ENCODE peak calls at places on chromosomes 1 and 21, in four cellular contexts. G is B cell, J is A549, A is WTC11. F is an unnamed sample.
A peak's percentile ranks its signal among the peaks of the same experiment; 100 is the strongest.

GRCh38 chr1:82565146-82565545 is 764.4 kb downstream of the ADGRL2 start:
- DNase-seq in J (no peak), A (no peak), G (no peak), F (no peak)

GRCh38 chr1:1291611-1292441 is 11.6 kb downstream of the SCNN1D start:
- DNase-seq in G (peak; percentile 82), J (no peak), A (peak; percentile 85), F (peak; percentile 87)

GRCh38 chr21:36104306-36105300 is 30.3 kb upstream of the CBR3 start:
- DNase-seq in G (peak; percentile 69), A (peak; percentile 88), J (no peak), F (no peak)

GRCh38 chr21:28516996-28517592 is 475.6 kb downstream of the LTN1 start:
- DNase-seq in G (peak; percentile 65), A (peak; percentile 88), J (peak; percentile 2), F (peak; percentile 43)

GRCh38 chr1:203371288-203371687 is 20.4 kb upstream of the FMOD start:
- DNase-seq in A (no peak), G (no peak), J (no peak), F (no peak)

GRCh38 chr1:52976183-52977035 is 49.3 kb downstream of the SCP2 start:
- DNase-seq in J (no peak), G (no peak), A (peak; percentile 70), F (no peak)

GRCh38 chr1:215022723-215023122 is 59.8 kb upstream of the KCNK2 start:
- DNase-seq in G (no peak), A (no peak), J (no peak), F (no peak)

GRCh38 chr1:53046930-53047329 is 15.1 kb upstream of the PODN start:
- DNase-seq in G (no peak), J (no peak), A (no peak), F (no peak)

GRCh38 chr1:111275079-111275478 is 15.6 kb upstream of the CHIA start:
- DNase-seq in G (no peak), J (no peak), A (no peak), F (peak; percentile 18)

GRCh38 chr1:2204384-2205190 is 10.0 kb upstream of the FAAP20 start:
- DNase-seq in G (peak; percentile 88), J (no peak), A (peak; percentile 90), F (peak; percentile 97)

GRCh38 chr1:51491166-51491981 is 27.7 kb downstream of the EPS15 start:
- DNase-seq in J (no peak), A (no peak), G (peak; percentile 55), F (peak; percentile 27)

GRCh38 chr1:237962985-237963384 is 72.3 kb upstream of the ZP4 start:
- DNase-seq in A (no peak), G (no peak), J (no peak), F (no peak)

GRCh38 chr1:170790175-170790574 is 126.2 kb downstream of the PRRX1 start:
- DNase-seq in G (no peak), J (no peak), A (no peak), F (no peak)

GRCh38 chr1:26799479-26800133 is 11.9 kb downstream of the PIGV start:
- DNase-seq in A (no peak), J (no peak), G (no peak), F (no peak)

GRCh38 chr21:43203523-43204080 is 34.8 kb downstream of the CRYAA start:
- DNase-seq in J (no peak), G (no peak), A (peak; percentile 5), F (no peak)

GRCh38 chr21:33975548-33976081 is 60.0 kb upstream of the ATP5PO start:
- DNase-seq in G (peak; percentile 42), J (no peak), A (no peak), F (peak; percentile 77)

GRCh38 chr1:164735315-164736052 is 176.5 kb downstream of the PBX1 start:
- DNase-seq in A (no peak), J (no peak), G (no peak), F (no peak)

GRCh38 chr1:181356505-181357340 is 126.6 kb upstream of the CACNA1E start:
- DNase-seq in G (no peak), A (no peak), J (no peak), F (no peak)

GRCh38 chr21:17257784-17258183 is 255.1 kb upstream of the CXADR start:
- DNase-seq in J (no peak), A (no peak), G (no peak), F (no peak)

GRCh38 chr1:184567648-184568047 is 180.8 kb downstream of the C1orf21 start:
- DNase-seq in G (no peak), A (no peak), J (no peak), F (no peak)

GRCh38 chr1:88104234-88104633 is 579.8 kb upstream of the PKN2 start:
- DNase-seq in G (no peak), J (no peak), A (no peak), F (no peak)

GRCh38 chr1:20574686-20575543 is 14.0 kb upstream of the CDA start:
- DNase-seq in J (peak; percentile 80), A (peak; percentile 90), G (peak; percentile 43), F (peak; percentile 87)

GRCh38 chr21:38805282-38806152 is at the start of gene ETS2:
- DNase-seq in J (peak; percentile 56), A (peak; percentile 81), G (peak; percentile 63), F (peak; percentile 91)
- TF ChIP-seq CTCF in J (no peak), A (no peak), G (no peak), F (no peak)

GRCh38 chr1:28540651-28541050 is 12.2 kb upstream of the TRNAU1AP start:
- DNase-seq in G (no peak), A (no peak), J (no peak), F (no peak)
- TF ChIP-seq CTCF in G (no peak), A (no peak), J (no peak), F (no peak)

DNA sequence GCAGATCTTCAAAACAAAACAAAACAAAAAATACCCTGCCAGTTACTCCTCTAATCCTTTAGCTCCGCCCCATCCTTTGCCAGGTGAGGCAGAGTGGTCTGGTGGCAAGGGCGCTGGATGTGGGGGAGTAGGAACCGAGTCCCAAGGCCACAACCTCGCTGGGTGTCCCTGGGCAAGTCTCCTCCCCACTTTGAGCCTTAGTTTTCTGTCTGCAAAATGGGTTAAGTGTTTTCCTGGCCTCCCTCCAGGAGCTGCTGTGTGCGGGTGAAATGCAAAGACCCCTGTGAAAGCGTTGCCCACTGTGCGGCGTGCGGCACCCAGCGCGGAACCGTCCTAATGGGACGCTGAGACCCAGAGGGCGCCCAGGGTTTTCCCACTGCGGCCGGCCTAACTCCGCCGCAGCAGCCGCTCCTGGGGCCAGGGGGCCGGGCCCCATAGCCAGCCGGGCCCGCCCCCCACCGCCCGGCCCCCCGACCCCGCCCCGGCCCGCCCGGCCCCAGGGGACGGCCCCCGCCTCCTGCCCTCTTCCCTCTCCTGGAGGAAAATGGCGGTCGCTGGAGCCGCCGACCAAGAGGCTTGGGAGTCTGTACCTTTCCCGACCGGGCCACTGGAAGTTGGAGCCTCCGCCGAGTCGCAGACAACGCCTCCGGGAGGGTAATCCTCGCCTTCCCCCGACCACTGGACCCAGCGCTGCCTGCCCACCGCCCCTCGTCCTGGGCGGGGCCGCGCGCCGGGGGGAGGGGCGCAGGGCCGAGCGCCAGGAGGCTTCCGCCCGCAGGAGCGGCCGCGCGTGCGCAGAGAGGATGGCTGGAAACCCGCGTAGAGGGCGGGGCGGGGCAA is at the start of the genes ERMAP and SVBP:
- DNase-seq in A (peak; percentile 91), G (peak; percentile 98), J (peak; percentile 60), F (peak; percentile 98)
- TF ChIP-seq CTCF in A (no peak), G (no peak), J (no peak), F (no peak)

DNA sequence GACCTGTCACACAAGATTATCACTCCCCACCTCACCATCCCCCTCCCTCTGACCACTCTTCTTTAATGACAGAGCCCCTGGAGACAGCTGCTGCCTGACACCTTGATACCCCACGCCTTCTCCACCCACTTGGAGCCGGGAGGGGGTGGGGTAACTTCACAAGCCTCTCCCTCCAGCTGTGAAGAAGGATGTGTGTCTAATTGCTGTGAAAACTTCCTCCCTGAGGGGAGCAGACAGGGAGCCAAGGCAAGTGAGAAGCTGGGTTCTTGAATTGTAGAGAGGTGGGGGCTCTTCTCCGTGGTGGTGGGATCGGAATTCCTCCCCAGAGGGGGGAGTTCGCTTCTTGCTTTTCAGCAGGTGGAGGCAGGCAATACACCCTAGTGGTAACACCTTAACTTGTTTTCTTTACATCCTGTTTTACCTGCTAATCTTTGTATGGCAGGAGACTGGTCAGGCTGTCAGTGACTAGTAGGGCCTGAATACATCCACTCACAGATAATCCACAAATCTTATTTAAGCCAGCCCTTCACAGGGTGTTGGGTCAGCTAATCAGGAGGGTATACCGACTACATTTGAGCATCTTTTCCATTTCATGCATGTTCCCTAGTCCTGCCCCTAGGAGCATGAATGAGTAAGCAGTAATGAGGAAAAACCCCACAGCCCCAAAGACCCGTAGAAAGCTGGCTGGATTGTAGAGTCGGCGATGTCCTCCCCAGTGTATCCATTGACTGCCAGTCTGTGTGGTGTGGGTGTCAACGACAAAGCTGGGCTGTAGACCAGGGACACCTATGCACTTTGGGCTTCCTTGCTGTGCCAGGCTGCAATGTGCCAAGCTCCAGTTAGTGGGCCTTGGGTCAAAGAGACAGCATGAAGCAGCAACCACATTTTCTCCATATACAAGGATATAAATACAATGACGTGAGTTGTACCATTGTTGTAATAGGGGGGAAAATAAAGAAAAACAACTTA is 57.3 kb downstream of the NFASC start:
- DNase-seq in G (no peak), J (no peak), A (peak; percentile 40), F (no peak)
- TF ChIP-seq CTCF in G (no peak), J (no peak), A (no peak), F (no peak)

DNA sequence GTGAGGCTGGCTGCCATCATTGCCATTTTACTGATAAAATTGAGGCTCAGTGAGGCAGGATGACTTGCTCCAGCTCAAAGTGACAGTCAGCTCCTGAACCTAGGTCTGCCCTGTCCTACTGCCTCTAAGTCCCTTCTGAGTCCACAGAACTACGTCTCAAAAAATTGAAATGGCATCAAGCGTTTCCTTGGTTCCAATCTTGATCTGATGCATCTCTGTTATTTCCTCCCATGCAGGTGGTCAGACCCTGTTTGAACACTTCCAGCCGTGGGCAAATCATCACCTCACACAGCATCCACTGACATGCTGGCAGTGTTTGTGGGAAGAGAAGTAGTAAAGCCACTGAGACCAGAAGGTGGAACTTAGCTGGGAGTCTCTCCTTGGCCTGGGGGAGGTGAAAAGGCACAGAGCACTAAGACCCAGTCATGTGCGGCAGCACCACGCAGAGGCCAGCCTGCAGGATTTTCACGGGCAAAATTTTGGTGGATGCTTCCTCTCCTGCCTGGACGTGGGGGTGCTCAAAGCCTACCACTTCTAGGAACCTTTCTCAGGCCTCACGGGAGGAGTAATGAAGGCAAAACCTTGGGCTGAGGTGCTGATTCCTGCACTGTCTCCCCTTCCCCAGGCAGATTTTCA is 7.8 kb upstream of the CPLANE2 start:
- DNase-seq in A (no peak), J (no peak), G (no peak), F (no peak)
- TF ChIP-seq CTCF in A (peak; percentile 12), J (no peak), G (peak; percentile 20), F (no peak)

GRCh38 chr1:21816602-21817302 is 4.7 kb downstream of the LDLRAD2 start:
- DNase-seq in G (no peak), J (no peak), A (no peak), F (no peak)
- TF ChIP-seq CTCF in G (no peak), J (no peak), A (no peak), F (no peak)

GRCh38 chr1:226149806-226150205 is 36.7 kb downstream of the ACBD3 start:
- DNase-seq in G (no peak), J (no peak), A (no peak), F (no peak)
- TF ChIP-seq CTCF in G (no peak), J (no peak), A (no peak), F (no peak)

GRCh38 chr1:156336242-156336641 is 1.9 kb downstream of the CCT3 start:
- DNase-seq in A (no peak), G (no peak), J (no peak), F (no peak)
- TF ChIP-seq CTCF in A (no peak), G (peak; percentile 41), J (peak; percentile 40), F (no peak)